ENCODE peak calls at places on chromosomes 3 and 15, in eight cellular contexts. Q, P, R, N, E, Z, A and X are unnamed samples.

GRCh38 chr3:79204351-79204750 is 563.4 kb downstream of the ROBO1 start:
- DNase-seq in Q (no peak), P (no peak), R (no peak), N (no peak), E (no peak), Z (no peak), A (no peak), X (no peak)

GRCh38 chr3:112321867-112322652 is 10.9 kb upstream of the CD200 start:
- DNase-seq in Q (no peak), P (no peak), R (no peak), N (no peak), E (no peak), Z (no peak), A (no peak), X (no peak)

GRCh38 chr3:114659109-114660081 is 365.6 kb downstream of the TIGIT start:
- DNase-seq in Q (no peak), P (no peak), R (peak), N (peak), E (no peak), Z (no peak), A (no peak), X (no peak)

GRCh38 chr15:65460948-65461347 is 38.2 kb upstream of the IGDCC4 start:
- DNase-seq in Q (no peak), P (no peak), R (no peak), N (peak), E (peak), Z (peak), A (no peak), X (no peak)

GRCh38 chr3:45564172-45564571 is 30.4 kb upstream of the LIMD1 start:
- DNase-seq in Q (no peak), P (no peak), R (no peak), N (no peak), E (peak), Z (no peak), A (no peak), X (no peak)

GRCh38 chr3:11118181-11118682 is 36.1 kb upstream of the HRH1 start:
- DNase-seq in Q (no peak), P (no peak), R (no peak), N (peak), E (no peak), Z (no peak), A (no peak), X (peak)

GRCh38 chr3:10778492-10779292 is 37.3 kb upstream of the SLC6A11 start:
- DNase-seq in Q (no peak), P (no peak), R (no peak), N (no peak), E (no peak), Z (no peak), A (no peak), X (peak)

GRCh38 chr3:106004841-106005240 is 136.0 kb upstream of the CBLB start:
- DNase-seq in Q (no peak), P (no peak), R (no peak), N (no peak), E (no peak), Z (no peak), A (no peak), X (no peak)

GRCh38 chr15:40878785-40879184 is 4.8 kb upstream of the RHOV start:
- DNase-seq in Q (no peak), P (no peak), R (no peak), N (peak), E (peak), Z (peak), A (no peak), X (no peak)

GRCh38 chr15:71730277-71731144 is 79.8 kb upstream of the NR2E3 start:
- DNase-seq in Q (no peak), P (no peak), R (no peak), N (peak), E (peak), Z (no peak), A (no peak), X (no peak)

GRCh38 chr15:78092111-78093041 is at the start of gene SH2D7:
- DNase-seq in Q (no peak), P (no peak), R (no peak), N (no peak), E (no peak), Z (no peak), A (no peak), X (no peak)

GRCh38 chr3:8739757-8740508 is 6.3 kb downstream of the CAV3 start:
- DNase-seq in Q (no peak), P (no peak), R (no peak), N (peak), E (peak), Z (peak), A (no peak), X (no peak)

GRCh38 chr15:78737187-78737820 is 74.0 kb downstream of the ADAMTS7 start:
- DNase-seq in Q (no peak), P (no peak), R (no peak), N (no peak), E (no peak), Z (no peak), A (no peak), X (no peak)

GRCh38 chr3:100184960-100185566 is 70.8 kb upstream of the FILIP1L start:
- DNase-seq in Q (no peak), P (no peak), R (no peak), N (peak), E (no peak), Z (no peak), A (no peak), X (no peak)

GRCh38 chr15:85125056-85125661 is 143.5 kb downstream of the PDE8A start:
- DNase-seq in Q (no peak), P (no peak), R (no peak), N (peak), E (no peak), Z (peak), A (no peak), X (no peak)

GRCh38 chr3:122146466-122146865 is 37.0 kb upstream of the CASR start:
- DNase-seq in Q (no peak), P (no peak), R (no peak), N (no peak), E (peak), Z (peak), A (no peak), X (no peak)

GRCh38 chr3:109643590-109643989 is 306.2 kb upstream of the DPPA4 start:
- DNase-seq in Q (no peak), P (no peak), R (no peak), N (peak), E (no peak), Z (peak), A (no peak), X (no peak)

GRCh38 chr3:44284949-44285348 is 43.3 kb downstream of the TOPAZ1 start:
- DNase-seq in Q (no peak), P (no peak), R (no peak), N (no peak), E (no peak), Z (no peak), A (no peak), X (no peak)

GRCh38 chr15:82742134-82742533 is 32.5 kb upstream of the AP3B2 start:
- DNase-seq in Q (no peak), P (no peak), R (no peak), N (no peak), E (no peak), Z (no peak), A (no peak), X (no peak)

GRCh38 chr3:58622436-58622835 is 44.1 kb downstream of the FAM3D start:
- DNase-seq in Q (no peak), P (no peak), R (no peak), N (no peak), E (no peak), Z (no peak), A (no peak), X (no peak)

GRCh38 chr15:65054333-65055200 is 9.4 kb downstream of the SLC51B start:
- DNase-seq in Q (no peak), P (no peak), R (peak), N (peak), E (peak), Z (no peak), A (peak), X (no peak)

GRCh38 chr3:193594946-193595689 is 2.1 kb downstream of the OPA1 start:
- DNase-seq in Q (no peak), P (no peak), R (no peak), N (peak), E (no peak), Z (no peak), A (no peak), X (no peak)

GRCh38 chr15:91553455-91553854 is 300.1 kb upstream of the SLCO3A1 start:
- DNase-seq in Q (no peak), P (no peak), R (no peak), N (no peak), E (no peak), Z (no peak), A (no peak), X (no peak)

GRCh38 chr15:63374686-63375520 is 6.7 kb downstream of the CA12 start:
- DNase-seq in Q (no peak), P (no peak), R (peak), N (peak), E (no peak), Z (no peak), A (no peak), X (no peak)
- TF ChIP-seq CTCF in Q (no peak), P (no peak), R (no peak), N (no peak), E (no peak), Z (no peak), A (no peak), X (no peak)

GRCh38 chr15:92617197-92618037 is 38.2 kb downstream of the FAM174B start:
- DNase-seq in Q (peak), P (no peak), R (peak), N (no peak), E (no peak), Z (no peak), A (peak), X (no peak)

GRCh38 chr15:92619380-92620101 is 36.0 kb downstream of the FAM174B start:
- DNase-seq in Q (no peak), P (no peak), R (no peak), N (no peak), E (no peak), Z (no peak), A (no peak), X (no peak)

GRCh38 chr15:92616621-92617179 is 38.9 kb downstream of the FAM174B start:
- DNase-seq in Q (no peak), P (no peak), R (peak), N (no peak), E (no peak), Z (no peak), A (no peak), X (no peak)

GRCh38 chr15:92614791-92615785 is 40.5 kb downstream of the FAM174B start:
- DNase-seq in Q (no peak), P (no peak), R (no peak), N (no peak), E (no peak), Z (no peak), A (no peak), X (no peak)

DNA sequence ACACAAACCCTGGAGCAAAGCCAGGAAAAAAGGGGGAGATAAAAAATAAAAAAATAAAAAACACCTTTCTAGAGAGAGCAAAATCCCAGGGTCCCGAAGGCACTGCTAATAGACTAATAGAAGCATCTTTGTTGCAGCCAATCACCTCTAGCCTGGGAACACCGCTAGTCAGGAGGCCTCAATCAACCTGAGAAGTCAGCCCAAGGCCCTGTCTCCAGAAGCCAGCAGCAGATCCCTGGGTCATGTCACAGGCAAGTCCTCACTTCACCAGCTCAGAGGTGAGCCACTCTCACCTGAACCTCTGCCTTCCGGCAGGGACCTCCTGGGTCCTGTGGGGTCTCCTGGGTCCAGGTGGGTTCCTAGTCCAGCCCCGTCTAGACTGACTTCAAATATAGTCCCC is 37.5 kb downstream of the FAM174B start:
- DNase-seq in Q (no peak), P (no peak), R (no peak), N (no peak), E (no peak), Z (no peak), A (no peak), X (no peak)
- H3K4me3 ChIP-seq in Q (no peak), P (no peak), R (no peak), N (no peak), E (no peak), Z (no peak), A (no peak), X (no peak)

GRCh38 chr3:163953526-163953925 is 1124.8 kb downstream of the SI start:
- DNase-seq in Q (no peak), P (no peak), R (no peak), N (no peak), E (no peak), Z (no peak), A (no peak), X (no peak)

GRCh38 chr3:163952499-163952898 is 1125.8 kb downstream of the SI start:
- DNase-seq in Q (no peak), P (no peak), R (no peak), N (no peak), E (no peak), Z (no peak), A (no peak), X (no peak)

GRCh38 chr3:163946785-163947184 is 1131.5 kb downstream of the SI start:
- DNase-seq in Q (no peak), P (no peak), R (no peak), N (no peak), E (no peak), Z (no peak), A (no peak), X (no peak)

GRCh38 chr3:163951397-163951987 is 1126.8 kb downstream of the SI start:
- DNase-seq in Q (no peak), P (no peak), R (no peak), N (no peak), E (no peak), Z (no peak), A (no peak), X (no peak)
- TF ChIP-seq CTCF in Q (no peak), P (peak), R (peak), N (no peak), E (no peak), Z (peak), A (peak), X (peak)

GRCh38 chr15:52780172-52780980 is 9.8 kb downstream of the ONECUT1 start:
- DNase-seq in Q (peak), P (no peak), R (peak), N (peak), E (peak), Z (peak), A (peak), X (no peak)
- H3K4me3 ChIP-seq in Q (no peak), P (peak), R (peak), N (peak), E (no peak), Z (no peak), A (no peak), X (peak)

GRCh38 chr15:80573614-80574013 is 121.5 kb upstream of the ABHD17C start:
- DNase-seq in Q (no peak), P (no peak), R (no peak), N (no peak), E (no peak), Z (no peak), A (no peak), X (no peak)
- TF ChIP-seq CTCF in Q (no peak), P (no peak), R (no peak), N (no peak), E (no peak), Z (no peak), A (no peak), X (no peak)

DNA sequence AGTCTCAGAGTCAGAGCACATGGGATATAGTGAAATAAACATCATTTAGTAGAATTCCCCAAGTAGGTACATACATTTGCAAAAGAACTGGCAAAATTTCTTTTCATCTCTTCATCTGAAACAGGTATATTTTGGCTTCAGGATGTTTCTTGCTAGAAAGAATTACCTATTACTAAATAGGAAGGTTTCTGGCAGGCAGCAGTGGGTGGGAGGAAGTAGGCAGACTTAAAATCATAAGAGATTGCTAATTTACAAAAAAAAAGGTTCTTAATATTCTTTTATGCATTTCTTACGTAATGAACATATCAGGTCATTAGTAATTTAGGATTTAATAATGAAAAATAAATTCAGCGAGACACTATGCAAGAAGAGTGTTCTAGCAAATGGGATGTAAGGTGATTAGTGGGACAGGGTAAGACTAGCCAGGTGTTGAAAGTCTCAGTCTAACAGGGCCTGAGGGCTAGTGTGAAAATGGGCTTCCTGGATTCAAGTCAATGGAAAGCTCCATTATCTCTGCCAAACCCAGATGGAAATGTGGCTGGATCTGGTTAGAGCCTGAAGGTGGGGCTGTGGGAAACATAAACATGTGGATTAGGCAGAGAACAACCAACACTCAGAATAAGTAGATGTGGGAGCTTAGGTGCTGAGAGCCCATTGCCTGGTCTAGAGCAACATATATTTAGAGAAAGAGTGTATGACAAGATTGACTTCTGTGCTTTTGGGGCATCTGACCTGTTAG is 127.4 kb upstream of the FEZF2 start:
- DNase-seq in Q (no peak), P (no peak), R (no peak), N (peak), E (no peak), Z (no peak), A (no peak), X (no peak)
- H3K4me3 ChIP-seq in Q (no peak), P (no peak), R (no peak), N (no peak), E (no peak), Z (no peak), A (no peak), X (no peak)

GRCh38 chr3:70090322-70090913 is 90.9 kb downstream of the SAMMSON start:
- DNase-seq in Q (no peak), P (no peak), R (no peak), N (peak), E (peak), Z (no peak), A (no peak), X (no peak)
- TF ChIP-seq CTCF in Q (no peak), P (peak), R (no peak), N (peak), E (peak), Z (peak), A (peak), X (peak)

DNA sequence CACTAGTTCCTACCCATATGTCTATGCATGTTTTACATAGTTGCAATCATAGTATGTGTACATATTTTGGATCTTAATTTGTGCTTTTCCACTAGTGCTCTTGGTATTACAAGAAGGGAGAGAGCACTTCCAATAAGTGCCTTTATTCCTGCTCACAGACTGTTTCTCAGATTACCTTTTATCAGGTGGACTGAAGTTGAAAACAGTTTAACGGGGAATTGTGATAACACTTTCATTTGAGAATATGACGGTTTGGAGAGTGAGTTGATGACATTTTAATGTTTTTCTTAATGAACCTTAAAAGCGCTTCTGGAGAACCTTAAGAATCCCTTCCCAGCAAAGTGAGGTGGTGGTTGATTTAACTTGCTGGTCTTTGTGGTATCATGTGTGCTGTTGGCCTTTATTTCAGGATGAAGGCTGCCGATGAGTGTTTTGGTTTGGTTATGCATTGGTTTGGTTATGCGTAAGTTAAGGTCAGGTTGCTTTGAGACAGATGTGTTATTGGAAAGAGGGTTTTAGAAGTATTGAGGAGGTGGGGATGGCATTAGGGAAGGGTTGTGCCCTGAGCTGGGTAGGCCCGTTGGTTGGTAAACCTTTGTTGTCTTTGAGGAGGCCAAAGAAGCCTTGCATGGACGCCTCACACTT is 2.8 kb downstream of the EDEM1 start:
- DNase-seq in Q (no peak), P (no peak), R (no peak), N (no peak), E (peak), Z (no peak), A (no peak), X (no peak)
- H3K4me3 ChIP-seq in Q (no peak), P (peak), R (peak), N (peak), E (peak), Z (no peak), A (no peak), X (peak)

GRCh38 chr15:59812889-59813288 is 123.8 kb upstream of the BNIP2 start:
- DNase-seq in Q (no peak), P (no peak), R (no peak), N (no peak), E (no peak), Z (no peak), A (no peak), X (no peak)

GRCh38 chr15:59817834-59818233 is 128.7 kb upstream of the BNIP2 start:
- DNase-seq in Q (no peak), P (no peak), R (no peak), N (no peak), E (no peak), Z (no peak), A (no peak), X (no peak)

GRCh38 chr15:59814409-59814808 is 125.3 kb upstream of the BNIP2 start:
- DNase-seq in Q (no peak), P (no peak), R (no peak), N (no peak), E (no peak), Z (no peak), A (no peak), X (peak)

DNA sequence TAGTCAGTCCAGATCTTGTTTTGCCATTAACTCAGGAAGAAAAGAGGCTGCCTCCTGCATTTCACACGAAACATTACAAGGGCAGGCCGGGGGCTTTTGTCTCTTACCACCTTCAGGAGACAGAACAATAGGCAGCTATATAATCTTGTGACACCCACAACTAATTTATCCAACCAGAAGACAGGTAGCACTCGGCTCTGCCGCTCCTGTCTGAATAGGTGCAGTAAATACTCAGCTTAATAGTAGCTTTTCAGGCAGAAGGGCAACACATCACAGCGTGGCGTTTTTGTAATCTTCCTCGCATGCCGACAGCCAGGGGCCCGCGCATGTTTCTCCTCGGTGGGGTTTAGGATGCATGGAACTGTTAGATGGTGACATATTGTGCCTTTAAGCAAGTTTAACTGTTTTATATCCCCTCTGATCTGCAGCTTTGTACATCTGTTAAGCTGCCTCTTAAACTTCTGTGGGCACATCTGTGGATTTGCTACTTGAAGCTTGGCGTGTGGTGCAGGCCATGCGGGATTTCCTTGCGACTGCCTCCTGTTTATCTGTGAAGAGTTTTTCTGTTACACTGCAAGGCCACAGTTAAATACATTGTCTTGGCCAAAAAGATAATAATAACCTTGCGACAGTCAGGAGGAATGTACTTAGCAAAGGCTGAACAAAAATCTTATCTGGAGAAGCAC is 123.2 kb upstream of the BNIP2 start:
- DNase-seq in Q (no peak), P (no peak), R (no peak), N (no peak), E (no peak), Z (no peak), A (no peak), X (peak)
- TF ChIP-seq CTCF in Q (no peak), P (no peak), R (no peak), N (no peak), E (no peak), Z (no peak), A (no peak), X (no peak)